ENCODE peak calls at places on chromosomes 3 and 15, in ten cellular contexts. E is GM12865; V is activated CD8-positive, alpha-beta memory T cell treated with anti-CD3 and anti-CD28 coated beads, Interleukin-2, amount 50 U/mL, for 48 hours; J is retina; D is NCI-H1417; Z is stimulated activated CD8-positive, alpha-beta memory T cell treated with anti-CD3 and anti-CD28 coated beads, Interleukin-12 subunit alpha, Interleukin-12 subunit beta, amount 100 ng/mL, for 4 hours; C is activated effector memory CD4-positive, alpha-beta T cell treated with anti-CD3 and anti-CD28 coated beads, Interleukin-2, amount 50 U/mL, for 16 hours; U is kidney glomerular epithelial cell; W is mesendoderm; Q is OCI-LY7. X is an unnamed sample.

GRCh38 chr3:8848696-8849131 is 79.3 kb upstream of the OXTR start:
- DNase-seq in Z (no peak), V (no peak), J (no peak), E (no peak), U (peak), D (no peak), W (no peak), C (no peak), Q (no peak), X (no peak)

GRCh38 chr3:127708837-127709236 is 36.1 kb downstream of the ABTB1 start:
- DNase-seq in W (no peak), E (no peak), C (no peak), U (no peak), Z (no peak), D (no peak), J (no peak), V (no peak), Q (no peak), X (no peak)

GRCh38 chr15:38714309-38715072 is 149.9 kb upstream of the RASGRP1 start:
- DNase-seq in C (no peak), J (no peak), E (no peak), Z (no peak), V (no peak), W (no peak), D (no peak), U (peak), Q (no peak), X (no peak)

GRCh38 chr15:48411971-48412591 is 80.9 kb downstream of the DUT start:
- DNase-seq in Q (no peak), J (no peak), U (no peak), D (no peak), V (no peak), C (no peak), W (peak), E (no peak), Z (no peak), X (no peak)

GRCh38 chr3:166445865-166446264 is 608.6 kb upstream of the BCHE start:
- DNase-seq in Z (no peak), C (no peak), D (no peak), W (no peak), V (no peak), U (no peak), Q (no peak), E (no peak), J (no peak), X (no peak)

GRCh38 chr15:65633752-65634151 is 12.0 kb downstream of the SLC24A1 start:
- DNase-seq in U (no peak), D (no peak), W (no peak), J (no peak), Q (no peak), V (no peak), Z (no peak), E (no peak), C (no peak), X (no peak)

GRCh38 chr3:157572559-157573270 is 69.5 kb upstream of the VEPH1 start:
- DNase-seq in J (peak), U (peak), V (no peak), W (peak), E (peak), D (peak), C (no peak), Q (peak), Z (no peak), X (no peak)

GRCh38 chr15:67146214-67146613 is 80.8 kb downstream of the SMAD3 start:
- DNase-seq in C (no peak), E (no peak), D (no peak), V (no peak), W (no peak), U (peak), Q (no peak), J (peak), Z (no peak), X (peak)

GRCh38 chr15:67550522-67550921 is 8.0 kb downstream of the MAP2K5 start:
- DNase-seq in U (no peak), C (no peak), J (no peak), V (no peak), Z (no peak), Q (no peak), E (no peak), W (peak), D (no peak), X (no peak)

GRCh38 chr3:171334465-171334811 is 125.8 kb downstream of the TNIK start:
- DNase-seq in V (no peak), U (peak), E (no peak), C (no peak), Q (no peak), W (no peak), J (no peak), Z (no peak), D (no peak), X (no peak)

GRCh38 chr15:69462030-69462492 is 9.4 kb downstream of the RPLP1 start:
- DNase-seq in V (no peak), U (no peak), E (no peak), Z (no peak), W (no peak), C (no peak), Q (no peak), J (no peak), D (no peak), X (no peak)